ENCODE peak calls at places on chromosomes 2 and 18, in eight cellular contexts. One of them, this sample, is unnamed.

GRCh38 chr2:221851531-221852045 is 279.5 kb upstream of the EPHA4 start:
- DNase-seq in H9: no peak
- DNase-seq in mesenteric fat pad: no peak
- DNase-seq in activated T-cell treated with anti-CD3 and anti-CD28 coated beads for 1 hour: no peak
- DNase-seq in tibial nerve: no peak
- DNase-seq in nephron progenitor cell: no peak
- DNase-seq in stimulated activated CD8-positive, alpha-beta memory T cell treated with anti-CD3 and anti-CD28 coated beads, Interleukin-12 subunit alpha, Interleukin-12 subunit beta, amount 100 ng/mL, for 1 hour: no peak
- DNase-seq in NCI-H2171: no peak
- DNase-seq in this sample: no peak

GRCh38 chr2:64354857-64355680 is 98.9 kb upstream of the LGALSL start:
- DNase-seq in mesenteric fat pad: no peak
- DNase-seq in tibial nerve: no peak
- DNase-seq in stimulated activated CD8-positive, alpha-beta memory T cell treated with anti-CD3 and anti-CD28 coated beads, Interleukin-12 subunit alpha, Interleukin-12 subunit beta, amount 100 ng/mL, for 1 hour: no peak
- DNase-seq in H9: no peak
- DNase-seq in nephron progenitor cell: no peak
- DNase-seq in activated T-cell treated with anti-CD3 and anti-CD28 coated beads for 1 hour: no peak
- DNase-seq in NCI-H2171: no peak
- DNase-seq in this sample: no peak

GRCh38 chr18:48179666-48180065 is 229.5 kb downstream of the ZBTB7C start:
- DNase-seq in H9: no peak
- DNase-seq in mesenteric fat pad: no peak
- DNase-seq in activated T-cell treated with anti-CD3 and anti-CD28 coated beads for 1 hour: no peak
- DNase-seq in NCI-H2171: no peak
- DNase-seq in tibial nerve: no peak
- DNase-seq in nephron progenitor cell: no peak
- DNase-seq in stimulated activated CD8-positive, alpha-beta memory T cell treated with anti-CD3 and anti-CD28 coated beads, Interleukin-12 subunit alpha, Interleukin-12 subunit beta, amount 100 ng/mL, for 1 hour: no peak
- DNase-seq in this sample: no peak

GRCh38 chr2:235493775-235494715 is at the start of gene AGAP1:
- DNase-seq in nephron progenitor cell: peak
- DNase-seq in H9: peak
- DNase-seq in tibial nerve: peak
- DNase-seq in stimulated activated CD8-positive, alpha-beta memory T cell treated with anti-CD3 and anti-CD28 coated beads, Interleukin-12 subunit alpha, Interleukin-12 subunit beta, amount 100 ng/mL, for 1 hour: peak
- DNase-seq in NCI-H2171: peak
- DNase-seq in activated T-cell treated with anti-CD3 and anti-CD28 coated beads for 1 hour: no peak
- DNase-seq in mesenteric fat pad: peak
- DNase-seq in this sample: peak

GRCh38 chr2:72483346-72483745 is 335.7 kb upstream of the CYP26B1 start:
- DNase-seq in NCI-H2171: no peak
- DNase-seq in H9: no peak
- DNase-seq in tibial nerve: no peak
- DNase-seq in activated T-cell treated with anti-CD3 and anti-CD28 coated beads for 1 hour: no peak
- DNase-seq in nephron progenitor cell: no peak
- DNase-seq in stimulated activated CD8-positive, alpha-beta memory T cell treated with anti-CD3 and anti-CD28 coated beads, Interleukin-12 subunit alpha, Interleukin-12 subunit beta, amount 100 ng/mL, for 1 hour: no peak
- DNase-seq in mesenteric fat pad: no peak
- DNase-seq in this sample: no peak

GRCh38 chr2:176637497-176638166 is 368.4 kb downstream of the MTX2 start:
- DNase-seq in tibial nerve: no peak
- DNase-seq in activated T-cell treated with anti-CD3 and anti-CD28 coated beads for 1 hour: no peak
- DNase-seq in H9: peak
- DNase-seq in stimulated activated CD8-positive, alpha-beta memory T cell treated with anti-CD3 and anti-CD28 coated beads, Interleukin-12 subunit alpha, Interleukin-12 subunit beta, amount 100 ng/mL, for 1 hour: no peak
- DNase-seq in NCI-H2171: peak
- DNase-seq in mesenteric fat pad: peak
- DNase-seq in nephron progenitor cell: peak
- DNase-seq in this sample: no peak

GRCh38 chr18:63363951-63364350 is 3.1 kb downstream of the KDSR start:
- DNase-seq in stimulated activated CD8-positive, alpha-beta memory T cell treated with anti-CD3 and anti-CD28 coated beads, Interleukin-12 subunit alpha, Interleukin-12 subunit beta, amount 100 ng/mL, for 1 hour: no peak
- DNase-seq in tibial nerve: no peak
- DNase-seq in mesenteric fat pad: no peak
- DNase-seq in NCI-H2171: no peak
- DNase-seq in activated T-cell treated with anti-CD3 and anti-CD28 coated beads for 1 hour: no peak
- DNase-seq in H9: no peak
- DNase-seq in nephron progenitor cell: no peak
- DNase-seq in this sample: no peak

GRCh38 chr2:39629646-39630045 is 36.1 kb upstream of the TMEM178A start:
- DNase-seq in activated T-cell treated with anti-CD3 and anti-CD28 coated beads for 1 hour: no peak
- DNase-seq in H9: no peak
- DNase-seq in tibial nerve: no peak
- DNase-seq in NCI-H2171: no peak
- DNase-seq in nephron progenitor cell: no peak
- DNase-seq in stimulated activated CD8-positive, alpha-beta memory T cell treated with anti-CD3 and anti-CD28 coated beads, Interleukin-12 subunit alpha, Interleukin-12 subunit beta, amount 100 ng/mL, for 1 hour: no peak
- DNase-seq in mesenteric fat pad: no peak
- DNase-seq in this sample: no peak

GRCh38 chr2:217953531-217953932 is 49.3 kb downstream of the TNS1 start:
- DNase-seq in stimulated activated CD8-positive, alpha-beta memory T cell treated with anti-CD3 and anti-CD28 coated beads, Interleukin-12 subunit alpha, Interleukin-12 subunit beta, amount 100 ng/mL, for 1 hour: no peak
- DNase-seq in NCI-H2171: no peak
- DNase-seq in H9: no peak
- DNase-seq in mesenteric fat pad: no peak
- DNase-seq in tibial nerve: peak
- DNase-seq in activated T-cell treated with anti-CD3 and anti-CD28 coated beads for 1 hour: no peak
- DNase-seq in nephron progenitor cell: no peak
- DNase-seq in this sample: no peak

GRCh38 chr2:175207741-175208438 is 26.4 kb upstream of the ATP5MC3 start:
- DNase-seq in NCI-H2171: peak
- DNase-seq in activated T-cell treated with anti-CD3 and anti-CD28 coated beads for 1 hour: no peak
- DNase-seq in tibial nerve: no peak
- DNase-seq in mesenteric fat pad: no peak
- DNase-seq in H9: no peak
- DNase-seq in stimulated activated CD8-positive, alpha-beta memory T cell treated with anti-CD3 and anti-CD28 coated beads, Interleukin-12 subunit alpha, Interleukin-12 subunit beta, amount 100 ng/mL, for 1 hour: no peak
- DNase-seq in nephron progenitor cell: no peak
- DNase-seq in this sample: peak

GRCh38 chr18:26082475-26082874 is 7.9 kb downstream of the SS18 start:
- DNase-seq in tibial nerve: no peak
- DNase-seq in H9: no peak
- DNase-seq in stimulated activated CD8-positive, alpha-beta memory T cell treated with anti-CD3 and anti-CD28 coated beads, Interleukin-12 subunit alpha, Interleukin-12 subunit beta, amount 100 ng/mL, for 1 hour: no peak
- DNase-seq in mesenteric fat pad: no peak
- DNase-seq in NCI-H2171: no peak
- DNase-seq in nephron progenitor cell: no peak
- DNase-seq in activated T-cell treated with anti-CD3 and anti-CD28 coated beads for 1 hour: no peak
- DNase-seq in this sample: no peak

GRCh38 chr2:71546777-71547281 is 93.5 kb downstream of the DYSF start:
- DNase-seq in activated T-cell treated with anti-CD3 and anti-CD28 coated beads for 1 hour: no peak
- DNase-seq in stimulated activated CD8-positive, alpha-beta memory T cell treated with anti-CD3 and anti-CD28 coated beads, Interleukin-12 subunit alpha, Interleukin-12 subunit beta, amount 100 ng/mL, for 1 hour: no peak
- DNase-seq in NCI-H2171: no peak
- DNase-seq in tibial nerve: no peak
- DNase-seq in mesenteric fat pad: no peak
- DNase-seq in H9: no peak
- DNase-seq in nephron progenitor cell: no peak
- DNase-seq in this sample: no peak

GRCh38 chr2:64861338-64862000 is 127.7 kb upstream of the SLC1A4 start:
- DNase-seq in activated T-cell treated with anti-CD3 and anti-CD28 coated beads for 1 hour: no peak
- DNase-seq in nephron progenitor cell: no peak
- DNase-seq in mesenteric fat pad: no peak
- DNase-seq in NCI-H2171: no peak
- DNase-seq in tibial nerve: no peak
- DNase-seq in stimulated activated CD8-positive, alpha-beta memory T cell treated with anti-CD3 and anti-CD28 coated beads, Interleukin-12 subunit alpha, Interleukin-12 subunit beta, amount 100 ng/mL, for 1 hour: no peak
- DNase-seq in H9: no peak
- DNase-seq in this sample: no peak

GRCh38 chr2:154686162-154686561 is 12.3 kb upstream of the KCNJ3 start:
- DNase-seq in nephron progenitor cell: no peak
- DNase-seq in stimulated activated CD8-positive, alpha-beta memory T cell treated with anti-CD3 and anti-CD28 coated beads, Interleukin-12 subunit alpha, Interleukin-12 subunit beta, amount 100 ng/mL, for 1 hour: no peak
- DNase-seq in activated T-cell treated with anti-CD3 and anti-CD28 coated beads for 1 hour: no peak
- DNase-seq in H9: no peak
- DNase-seq in tibial nerve: no peak
- DNase-seq in mesenteric fat pad: no peak
- DNase-seq in NCI-H2171: no peak
- DNase-seq in this sample: no peak

GRCh38 chr2:176830362-176830761 is 382.2 kb upstream of the HNRNPA3 start:
- DNase-seq in activated T-cell treated with anti-CD3 and anti-CD28 coated beads for 1 hour: no peak
- DNase-seq in mesenteric fat pad: no peak
- DNase-seq in H9: peak
- DNase-seq in tibial nerve: no peak
- DNase-seq in nephron progenitor cell: peak
- DNase-seq in NCI-H2171: no peak
- DNase-seq in stimulated activated CD8-positive, alpha-beta memory T cell treated with anti-CD3 and anti-CD28 coated beads, Interleukin-12 subunit alpha, Interleukin-12 subunit beta, amount 100 ng/mL, for 1 hour: no peak
- DNase-seq in this sample: no peak

GRCh38 chr2:108363048-108363899 is 14.5 kb upstream of the SULT1C4 start:
- DNase-seq in activated T-cell treated with anti-CD3 and anti-CD28 coated beads for 1 hour: no peak
- DNase-seq in H9: no peak
- DNase-seq in NCI-H2171: no peak
- DNase-seq in stimulated activated CD8-positive, alpha-beta memory T cell treated with anti-CD3 and anti-CD28 coated beads, Interleukin-12 subunit alpha, Interleukin-12 subunit beta, amount 100 ng/mL, for 1 hour: no peak
- DNase-seq in tibial nerve: no peak
- DNase-seq in nephron progenitor cell: no peak
- DNase-seq in mesenteric fat pad: no peak
- DNase-seq in this sample: no peak

GRCh38 chr2:215369191-215369760 is 57.4 kb downstream of the ATIC start:
- DNase-seq in mesenteric fat pad: no peak
- DNase-seq in stimulated activated CD8-positive, alpha-beta memory T cell treated with anti-CD3 and anti-CD28 coated beads, Interleukin-12 subunit alpha, Interleukin-12 subunit beta, amount 100 ng/mL, for 1 hour: no peak
- DNase-seq in NCI-H2171: no peak
- DNase-seq in tibial nerve: no peak
- DNase-seq in activated T-cell treated with anti-CD3 and anti-CD28 coated beads for 1 hour: no peak
- DNase-seq in H9: no peak
- DNase-seq in nephron progenitor cell: no peak
- DNase-seq in this sample: no peak

GRCh38 chr18:51461956-51462355 is 264.5 kb upstream of the MEX3C start:
- DNase-seq in mesenteric fat pad: no peak
- DNase-seq in tibial nerve: no peak
- DNase-seq in H9: no peak
- DNase-seq in nephron progenitor cell: no peak
- DNase-seq in activated T-cell treated with anti-CD3 and anti-CD28 coated beads for 1 hour: no peak
- DNase-seq in stimulated activated CD8-positive, alpha-beta memory T cell treated with anti-CD3 and anti-CD28 coated beads, Interleukin-12 subunit alpha, Interleukin-12 subunit beta, amount 100 ng/mL, for 1 hour: no peak
- DNase-seq in NCI-H2171: no peak
- DNase-seq in this sample: no peak

GRCh38 chr2:162245737-162246136 is 2.5 kb upstream of the FAP start:
- DNase-seq in tibial nerve: no peak
- DNase-seq in NCI-H2171: no peak
- DNase-seq in stimulated activated CD8-positive, alpha-beta memory T cell treated with anti-CD3 and anti-CD28 coated beads, Interleukin-12 subunit alpha, Interleukin-12 subunit beta, amount 100 ng/mL, for 1 hour: no peak
- DNase-seq in activated T-cell treated with anti-CD3 and anti-CD28 coated beads for 1 hour: no peak
- DNase-seq in nephron progenitor cell: no peak
- DNase-seq in mesenteric fat pad: no peak
- DNase-seq in H9: no peak
- DNase-seq in this sample: no peak

GRCh38 chr2:233442028-233442310 is 87.7 kb downstream of the DGKD start:
- DNase-seq in mesenteric fat pad: peak
- DNase-seq in stimulated activated CD8-positive, alpha-beta memory T cell treated with anti-CD3 and anti-CD28 coated beads, Interleukin-12 subunit alpha, Interleukin-12 subunit beta, amount 100 ng/mL, for 1 hour: no peak
- DNase-seq in NCI-H2171: no peak
- DNase-seq in tibial nerve: no peak
- DNase-seq in activated T-cell treated with anti-CD3 and anti-CD28 coated beads for 1 hour: no peak
- DNase-seq in nephron progenitor cell: no peak
- DNase-seq in H9: no peak
- DNase-seq in this sample: no peak

GRCh38 chr2:61179701-61180639 is 18.0 kb downstream of the C2orf74 start:
- DNase-seq in nephron progenitor cell: no peak
- DNase-seq in mesenteric fat pad: peak
- DNase-seq in NCI-H2171: no peak
- DNase-seq in activated T-cell treated with anti-CD3 and anti-CD28 coated beads for 1 hour: no peak
- DNase-seq in tibial nerve: no peak
- DNase-seq in H9: no peak
- DNase-seq in stimulated activated CD8-positive, alpha-beta memory T cell treated with anti-CD3 and anti-CD28 coated beads, Interleukin-12 subunit alpha, Interleukin-12 subunit beta, amount 100 ng/mL, for 1 hour: no peak
- DNase-seq in this sample: no peak

GRCh38 chr2:112665113-112665780 is 19.5 kb downstream of the SLC20A1 start:
- DNase-seq in mesenteric fat pad: no peak
- DNase-seq in nephron progenitor cell: no peak
- DNase-seq in activated T-cell treated with anti-CD3 and anti-CD28 coated beads for 1 hour: no peak
- DNase-seq in tibial nerve: no peak
- DNase-seq in NCI-H2171: no peak
- DNase-seq in stimulated activated CD8-positive, alpha-beta memory T cell treated with anti-CD3 and anti-CD28 coated beads, Interleukin-12 subunit alpha, Interleukin-12 subunit beta, amount 100 ng/mL, for 1 hour: no peak
- DNase-seq in H9: no peak
- DNase-seq in this sample: no peak

GRCh38 chr2:241702155-241702404 is 241 bp downstream of the ING5 start:
- DNase-seq in stimulated activated CD8-positive, alpha-beta memory T cell treated with anti-CD3 and anti-CD28 coated beads, Interleukin-12 subunit alpha, Interleukin-12 subunit beta, amount 100 ng/mL, for 1 hour: peak
- DNase-seq in mesenteric fat pad: no peak
- DNase-seq in H9: no peak
- DNase-seq in NCI-H2171: peak
- DNase-seq in tibial nerve: no peak
- DNase-seq in activated T-cell treated with anti-CD3 and anti-CD28 coated beads for 1 hour: peak
- DNase-seq in nephron progenitor cell: peak
- DNase-seq in this sample: no peak

GRCh38 chr2:239882335-239882734 is 142.8 kb downstream of the NDUFA10 start:
- DNase-seq in stimulated activated CD8-positive, alpha-beta memory T cell treated with anti-CD3 and anti-CD28 coated beads, Interleukin-12 subunit alpha, Interleukin-12 subunit beta, amount 100 ng/mL, for 1 hour: peak
- DNase-seq in tibial nerve: peak
- DNase-seq in nephron progenitor cell: peak
- DNase-seq in NCI-H2171: peak
- DNase-seq in mesenteric fat pad: peak
- DNase-seq in H9: peak
- DNase-seq in activated T-cell treated with anti-CD3 and anti-CD28 coated beads for 1 hour: peak
- DNase-seq in this sample: no peak

GRCh38 chr2:56613917-56614316 is 430.1 kb downstream of the CCDC85A start:
- DNase-seq in activated T-cell treated with anti-CD3 and anti-CD28 coated beads for 1 hour: no peak
- DNase-seq in stimulated activated CD8-positive, alpha-beta memory T cell treated with anti-CD3 and anti-CD28 coated beads, Interleukin-12 subunit alpha, Interleukin-12 subunit beta, amount 100 ng/mL, for 1 hour: no peak
- DNase-seq in mesenteric fat pad: no peak
- DNase-seq in NCI-H2171: no peak
- DNase-seq in nephron progenitor cell: no peak
- DNase-seq in H9: no peak
- DNase-seq in tibial nerve: no peak
- DNase-seq in this sample: no peak

GRCh38 chr2:28365158-28365557 is 27.5 kb upstream of the FOSL2 start:
- DNase-seq in nephron progenitor cell: no peak
- DNase-seq in stimulated activated CD8-positive, alpha-beta memory T cell treated with anti-CD3 and anti-CD28 coated beads, Interleukin-12 subunit alpha, Interleukin-12 subunit beta, amount 100 ng/mL, for 1 hour: no peak
- DNase-seq in NCI-H2171: no peak
- DNase-seq in tibial nerve: no peak
- DNase-seq in H9: no peak
- DNase-seq in mesenteric fat pad: no peak
- DNase-seq in activated T-cell treated with anti-CD3 and anti-CD28 coated beads for 1 hour: no peak
- DNase-seq in this sample: no peak

GRCh38 chr2:15584767-15585469 is 6.8 kb upstream of the DDX1 start:
- DNase-seq in H9: no peak
- DNase-seq in tibial nerve: no peak
- DNase-seq in NCI-H2171: no peak
- DNase-seq in mesenteric fat pad: no peak
- DNase-seq in activated T-cell treated with anti-CD3 and anti-CD28 coated beads for 1 hour: no peak
- DNase-seq in nephron progenitor cell: no peak
- DNase-seq in stimulated activated CD8-positive, alpha-beta memory T cell treated with anti-CD3 and anti-CD28 coated beads, Interleukin-12 subunit alpha, Interleukin-12 subunit beta, amount 100 ng/mL, for 1 hour: no peak
- DNase-seq in this sample: no peak

GRCh38 chr2:222320441-222321395 is 21.9 kb upstream of the PAX3 start:
- DNase-seq in activated T-cell treated with anti-CD3 and anti-CD28 coated beads for 1 hour: no peak
- DNase-seq in tibial nerve: no peak
- DNase-seq in mesenteric fat pad: no peak
- DNase-seq in nephron progenitor cell: peak
- DNase-seq in stimulated activated CD8-positive, alpha-beta memory T cell treated with anti-CD3 and anti-CD28 coated beads, Interleukin-12 subunit alpha, Interleukin-12 subunit beta, amount 100 ng/mL, for 1 hour: no peak
- DNase-seq in NCI-H2171: no peak
- DNase-seq in H9: no peak
- DNase-seq in this sample: no peak

GRCh38 chr2:35973737-35974132 is 381.8 kb upstream of the CRIM1 start:
- DNase-seq in NCI-H2171: no peak
- DNase-seq in nephron progenitor cell: no peak
- DNase-seq in stimulated activated CD8-positive, alpha-beta memory T cell treated with anti-CD3 and anti-CD28 coated beads, Interleukin-12 subunit alpha, Interleukin-12 subunit beta, amount 100 ng/mL, for 1 hour: no peak
- DNase-seq in mesenteric fat pad: no peak
- DNase-seq in tibial nerve: no peak
- DNase-seq in H9: no peak
- DNase-seq in activated T-cell treated with anti-CD3 and anti-CD28 coated beads for 1 hour: no peak
- DNase-seq in this sample: no peak

GRCh38 chr2:127606594-127607398 is 39.2 kb upstream of the GPR17 start:
- DNase-seq in mesenteric fat pad: peak
- DNase-seq in nephron progenitor cell: no peak
- DNase-seq in H9: peak
- DNase-seq in activated T-cell treated with anti-CD3 and anti-CD28 coated beads for 1 hour: no peak
- DNase-seq in NCI-H2171: no peak
- DNase-seq in tibial nerve: no peak
- DNase-seq in stimulated activated CD8-positive, alpha-beta memory T cell treated with anti-CD3 and anti-CD28 coated beads, Interleukin-12 subunit alpha, Interleukin-12 subunit beta, amount 100 ng/mL, for 1 hour: no peak
- DNase-seq in this sample: no peak

GRCh38 chr18:37144921-37145320 is 316.0 kb downstream of the KIAA1328 start:
- DNase-seq in H9: no peak
- DNase-seq in mesenteric fat pad: no peak
- DNase-seq in activated T-cell treated with anti-CD3 and anti-CD28 coated beads for 1 hour: no peak
- DNase-seq in NCI-H2171: no peak
- DNase-seq in tibial nerve: no peak
- DNase-seq in stimulated activated CD8-positive, alpha-beta memory T cell treated with anti-CD3 and anti-CD28 coated beads, Interleukin-12 subunit alpha, Interleukin-12 subunit beta, amount 100 ng/mL, for 1 hour: no peak
- DNase-seq in nephron progenitor cell: no peak
- DNase-seq in this sample: no peak

GRCh38 chr18:55694291-55694690 is 106.3 kb upstream of the TCF4 start:
- DNase-seq in activated T-cell treated with anti-CD3 and anti-CD28 coated beads for 1 hour: no peak
- DNase-seq in tibial nerve: no peak
- DNase-seq in H9: no peak
- DNase-seq in nephron progenitor cell: no peak
- DNase-seq in mesenteric fat pad: no peak
- DNase-seq in NCI-H2171: no peak
- DNase-seq in stimulated activated CD8-positive, alpha-beta memory T cell treated with anti-CD3 and anti-CD28 coated beads, Interleukin-12 subunit alpha, Interleukin-12 subunit beta, amount 100 ng/mL, for 1 hour: no peak
- DNase-seq in this sample: no peak

GRCh38 chr18:371616-371998 is 103.8 kb upstream of the THOC1 start:
- DNase-seq in H9: no peak
- DNase-seq in mesenteric fat pad: no peak
- DNase-seq in tibial nerve: no peak
- DNase-seq in nephron progenitor cell: no peak
- DNase-seq in NCI-H2171: no peak
- DNase-seq in activated T-cell treated with anti-CD3 and anti-CD28 coated beads for 1 hour: no peak
- DNase-seq in stimulated activated CD8-positive, alpha-beta memory T cell treated with anti-CD3 and anti-CD28 coated beads, Interleukin-12 subunit alpha, Interleukin-12 subunit beta, amount 100 ng/mL, for 1 hour: no peak
- DNase-seq in this sample: no peak

GRCh38 chr2:218229239-218229638 is 12.2 kb downstream of the ARPC2 start:
- DNase-seq in NCI-H2171: no peak
- DNase-seq in stimulated activated CD8-positive, alpha-beta memory T cell treated with anti-CD3 and anti-CD28 coated beads, Interleukin-12 subunit alpha, Interleukin-12 subunit beta, amount 100 ng/mL, for 1 hour: no peak
- DNase-seq in nephron progenitor cell: no peak
- DNase-seq in tibial nerve: no peak
- DNase-seq in activated T-cell treated with anti-CD3 and anti-CD28 coated beads for 1 hour: peak
- DNase-seq in H9: no peak
- DNase-seq in mesenteric fat pad: no peak
- DNase-seq in this sample: no peak